ENCODE peak calls at places on chromosome 14, in nine cellular contexts. B is BE2C; N is CD8-positive, alpha-beta T cell; X is neuronal stem cell; J is heart left ventricle; H is A549; V is tibial artery; A is right cardiac atrium; G is endothelial cell of umbilical vein. Q is an unnamed sample. For H3K9me3, the result is how much of the 10 kb centered on the place peaks cover.

GRCh38 chr14:35016568-35016967 is 29.5 kb upstream of the FAM177A1 start:
- DNase-seq in B (no peak), N (no peak), X (no peak), J (no peak), H (no peak), V (no peak), A (no peak), G (no peak), Q (no peak)

GRCh38 chr14:100446572-100446971 is 123.4 kb downstream of the SLC25A47 start:
- DNase-seq in B (peak), N (no peak), X (no peak), J (no peak), H (no peak), V (no peak), A (no peak), G (no peak), Q (no peak)

GRCh38 chr14:101776315-101776714 is 14.8 kb downstream of the PPP2R5C start:
- DNase-seq in B (no peak), N (no peak), X (no peak), J (no peak), H (no peak), V (no peak), A (no peak), G (no peak), Q (no peak)

GRCh38 chr14:96237641-96238040 is 18.4 kb upstream of the BDKRB1 start:
- DNase-seq in B (no peak), N (no peak), X (no peak), J (no peak), H (no peak), V (no peak), A (no peak), G (no peak), Q (no peak)

GRCh38 chr14:68670344-68670725 is 122.5 kb downstream of the ZFP36L1 start:
- DNase-seq in B (no peak), N (no peak), X (no peak), J (no peak), H (no peak), V (no peak), A (no peak), G (no peak), Q (no peak)

GRCh38 chr14:105252552-105253328 is 4.4 kb downstream of the BTBD6 start:
- DNase-seq in B (no peak), N (no peak), X (no peak), J (no peak), H (no peak), V (no peak), A (no peak), G (no peak), Q (no peak)

GRCh38 chr14:32934891-32935633 is 3.6 kb upstream of the NPAS3 start:
- DNase-seq in B (no peak), N (no peak), X (no peak), J (no peak), H (no peak), V (no peak), A (no peak), G (no peak), Q (no peak)

GRCh38 chr14:52949711-52950409 is 990 bp downstream of the FERMT2 start:
- DNase-seq in B (peak), N (no peak), X (no peak), J (no peak), H (peak), V (peak), A (no peak), G (peak), Q (no peak)

GRCh38 chr14:51604078-51604477 is 47.6 kb upstream of the FRMD6 start:
- DNase-seq in B (no peak), N (no peak), X (no peak), J (no peak), H (no peak), V (no peak), A (no peak), G (no peak), Q (no peak)

GRCh38 chr14:65413739-65414045 is 1.2 kb downstream of the FUT8 start:
- DNase-seq in B (no peak), N (no peak), X (no peak), J (no peak), H (no peak), V (no peak), A (no peak), G (no peak), Q (no peak)

GRCh38 chr14:96754162-96754844 is 42.9 kb upstream of the VRK1 start:
- DNase-seq in B (no peak), N (peak), X (no peak), J (no peak), H (no peak), V (no peak), A (no peak), G (no peak), Q (no peak)

GRCh38 chr14:69088523-69089445 is 64.1 kb downstream of the DCAF5 start:
- DNase-seq in B (no peak), N (no peak), X (no peak), J (no peak), H (no peak), V (no peak), A (no peak), G (no peak), Q (no peak)

GRCh38 chr14:57982802-57983201 is 116.9 kb upstream of the SLC35F4 start:
- DNase-seq in B (peak), N (no peak), X (no peak), J (no peak), H (no peak), V (no peak), A (peak), G (no peak), Q (no peak)

GRCh38 chr14:61350871-61351270 is 29.5 kb downstream of the PRKCH start:
- DNase-seq in B (no peak), N (no peak), X (no peak), J (no peak), H (no peak), V (no peak), A (no peak), G (no peak), Q (no peak)

GRCh38 chr14:41636492-41637392 is 30.1 kb downstream of the LRFN5 start:
- DNase-seq in B (no peak), N (no peak), X (no peak), J (no peak), H (no peak), V (no peak), A (no peak), G (no peak), Q (no peak)

GRCh38 chr14:100434033-100434601 is 111.0 kb downstream of the SLC25A47 start:
- DNase-seq in B (no peak), N (no peak), X (no peak), J (no peak), H (no peak), V (no peak), A (no peak), G (no peak), Q (no peak)

GRCh38 chr14:35406811-35407630 is 2.5 kb upstream of the NFKBIA start:
- DNase-seq in B (no peak), N (no peak), X (peak), J (no peak), H (peak), V (no peak), A (no peak), G (peak), Q (no peak)

GRCh38 chr14:53663709-53664108 is 292.9 kb downstream of the BMP4 start:
- DNase-seq in B (no peak), N (no peak), X (peak), J (no peak), H (peak), V (no peak), A (peak), G (peak), Q (peak)

GRCh38 chr14:61403411-61403810 is 82.0 kb downstream of the PRKCH start:
- DNase-seq in B (no peak), N (no peak), X (no peak), J (no peak), H (no peak), V (no peak), A (no peak), G (peak), Q (no peak)

GRCh38 chr14:91246051-91246852 is 1.7 kb upstream of the GPR68 start:
- DNase-seq in B (no peak), N (peak), X (no peak), J (no peak), H (no peak), V (no peak), A (no peak), G (no peak), Q (peak)

GRCh38 chr14:69093551-69094421 is 59.1 kb downstream of the DCAF5 start:
- DNase-seq in B (no peak), N (no peak), X (no peak), J (no peak), H (no peak), V (no peak), A (no peak), G (peak), Q (no peak)

GRCh38 chr14:100393362-100393761 is 70.2 kb downstream of the SLC25A47 start:
- DNase-seq in B (no peak), N (no peak), X (no peak), J (no peak), H (no peak), V (no peak), A (no peak), G (no peak), Q (no peak)

GRCh38 chr14:104970231-104971068 is 7.7 kb downstream of the AHNAK2 start:
- DNase-seq in B (peak), N (no peak), X (no peak), J (peak), H (peak), V (peak), A (peak), G (peak), Q (peak)

GRCh38 chr14:68245146-68246073 is 425.8 kb downstream of the RAD51B start:
- DNase-seq in B (no peak), N (no peak), X (no peak), J (peak), H (no peak), V (no peak), A (peak), G (no peak), Q (no peak)

GRCh38 chr14:96039633-96040311 is 610 bp downstream of the C14orf132 start:
- DNase-seq in B (peak), N (peak), X (peak), J (no peak), H (peak), V (no peak), A (peak), G (peak), Q (no peak)

GRCh38 chr14:101772770-101773169 is 11.3 kb downstream of the PPP2R5C start:
- DNase-seq in B (no peak), N (no peak), X (no peak), J (no peak), H (no peak), V (no peak), A (no peak), G (no peak), Q (no peak)

GRCh38 chr14:79420725-79421124 is 790.6 kb downstream of the DIO2 start:
- DNase-seq in B (no peak), N (no peak), X (no peak), J (no peak), H (no peak), V (no peak), A (no peak), G (no peak), Q (no peak)
- H3K9me3 ChIP-seq in B (under half), N (under half), X (under half), J (under half), H (under half), V (under half), A (under half), G (under half), Q (under half)

GRCh38 chr14:103205541-103205906 is 82.3 kb downstream of the TNFAIP2 start:
- DNase-seq in B (no peak), N (no peak), X (no peak), J (no peak), H (no peak), V (no peak), A (no peak), G (no peak), Q (no peak)

GRCh38 chr14:103207038-103207403 is 83.8 kb downstream of the TNFAIP2 start:
- DNase-seq in B (no peak), N (no peak), X (no peak), J (peak), H (no peak), V (peak), A (peak), G (no peak), Q (peak)

GRCh38 chr14:103209054-103209453 is 85.8 kb downstream of the TNFAIP2 start:
- DNase-seq in B (no peak), N (no peak), X (no peak), J (no peak), H (no peak), V (no peak), A (no peak), G (no peak), Q (no peak)

GRCh38 chr14:103206023-103206481 is 82.8 kb downstream of the TNFAIP2 start:
- DNase-seq in B (no peak), N (no peak), X (no peak), J (no peak), H (no peak), V (no peak), A (no peak), G (no peak), Q (no peak)

DNA sequence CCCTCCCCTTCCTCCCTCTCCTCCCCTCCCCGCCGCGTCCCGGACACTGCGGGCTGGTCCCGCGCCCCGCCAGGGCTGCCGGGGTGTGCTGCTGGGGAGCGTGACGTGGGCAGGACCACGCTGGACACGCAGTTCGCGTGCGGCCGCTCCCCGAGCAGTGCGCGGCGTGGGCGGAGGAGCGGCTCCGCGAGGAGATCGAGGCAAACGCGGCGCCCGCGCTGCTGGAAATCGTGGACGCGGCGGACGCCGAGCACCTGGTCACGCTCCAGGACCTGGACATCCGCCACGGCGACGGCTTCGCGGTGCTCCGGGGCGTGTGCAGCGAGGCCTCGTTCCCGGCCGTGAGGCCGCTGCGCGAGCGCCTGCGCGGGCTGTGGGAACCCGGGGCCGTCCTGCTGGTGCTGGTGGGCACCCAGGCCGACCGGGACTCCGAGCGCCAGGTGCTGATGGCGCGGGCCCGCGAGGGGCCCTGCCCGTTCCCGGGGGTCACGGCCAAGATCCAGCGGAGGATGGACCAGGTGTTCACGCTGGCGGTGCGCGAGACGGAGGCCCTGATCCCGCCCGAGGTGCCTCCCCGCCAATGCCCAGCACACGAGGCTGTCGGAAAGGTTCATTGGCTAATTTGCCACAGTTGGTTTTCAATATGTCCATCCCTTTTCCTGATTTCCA is 84.3 kb downstream of the TNFAIP2 start:
- DNase-seq in B (no peak), N (no peak), X (no peak), J (no peak), H (no peak), V (no peak), A (peak), G (no peak), Q (no peak)
- H3K9me3 ChIP-seq in B (under half), N (under half), X (under half), J (under half), H (under half), V (under half), A (under half), G (under half), Q (under half)

GRCh38 chr14:20262642-20263128 is 23.6 kb downstream of the OR11H4 start:
- DNase-seq in B (peak), N (no peak), X (no peak), J (no peak), H (no peak), V (no peak), A (no peak), G (no peak), Q (no peak)
- H3K9me3 ChIP-seq in B (under half), N (under half), X (under half), J (under half), H (under half), V (under half), A (under half), G (under half), Q (under half)

GRCh38 chr14:28704153-28704552 is 62.4 kb upstream of the FOXG1 start:
- DNase-seq in B (no peak), N (no peak), X (no peak), J (no peak), H (no peak), V (no peak), A (no peak), G (no peak), Q (no peak)

GRCh38 chr14:28701733-28702132 is 64.9 kb upstream of the FOXG1 start:
- DNase-seq in B (no peak), N (no peak), X (no peak), J (no peak), H (no peak), V (no peak), A (no peak), G (no peak), Q (no peak)

GRCh38 chr14:28707814-28708213 is 58.8 kb upstream of the FOXG1 start:
- DNase-seq in B (no peak), N (no peak), X (no peak), J (no peak), H (no peak), V (no peak), A (no peak), G (no peak), Q (no peak)

DNA sequence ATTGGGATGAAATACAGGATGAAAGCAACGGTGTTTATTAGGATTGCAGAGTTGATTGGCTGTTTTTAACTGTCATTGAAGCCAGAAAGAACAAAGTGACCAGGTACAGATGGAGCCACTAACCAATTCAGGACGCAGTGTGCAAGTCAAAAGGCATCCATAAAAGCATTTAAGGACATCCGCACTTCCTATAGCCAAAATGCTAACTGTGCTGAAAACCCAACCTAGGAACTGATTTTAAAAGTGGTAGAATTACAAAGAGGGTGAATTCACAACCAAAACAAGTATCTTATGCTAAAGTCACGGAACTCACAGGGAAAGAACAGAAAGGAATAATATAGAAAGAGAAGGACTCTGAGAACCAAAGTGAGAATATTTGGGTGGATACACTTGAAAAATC is 63.1 kb upstream of the FOXG1 start:
- DNase-seq in B (no peak), N (no peak), X (no peak), J (no peak), H (no peak), V (no peak), A (no peak), G (no peak), Q (no peak)
- H3K9me3 ChIP-seq in B (under half), N (under half), X (under half), J (under half), H (under half), V (under half), A (under half), G (under half), Q (under half)

Q was measured in transverse colon.